ENCODE peak calls at places on chromosomes 7 and 10, in eight cellular contexts. R is cardiac muscle cell; D is CD4-positive, alpha-beta memory T cell; W is tibial nerve; F is transverse colon; L is heart right ventricle; G is GM23248; Z is astrocyte. Y is an unnamed sample. For H3K9me3, the result is how much of the 10 kb centered on the place peaks cover.

GRCh38 chr10:102312683-102313082 is 67.4 kb downstream of the GBF1 start:
- DNase-seq in R (no peak), D (no peak), W (no peak), F (no peak), L (no peak), G (peak), Z (peak), Y (no peak)

GRCh38 chr7:50706469-50706937 is 76.2 kb downstream of the GRB10 start:
- DNase-seq in R (no peak), D (no peak), W (no peak), F (no peak), L (no peak), G (peak), Z (no peak), Y (no peak)

GRCh38 chr7:103941978-103942377 is 47.5 kb downstream of the RELN start:
- DNase-seq in R (no peak), D (no peak), W (no peak), F (no peak), L (no peak), G (no peak), Z (no peak), Y (no peak)

GRCh38 chr7:135536160-135536559 is 21.6 kb upstream of the NUP205 start:
- DNase-seq in R (no peak), D (no peak), W (no peak), F (no peak), L (no peak), G (peak), Z (peak), Y (no peak)

GRCh38 chr7:30369879-30370278 is 85.5 kb downstream of the ZNRF2 start:
- DNase-seq in R (no peak), D (no peak), W (no peak), F (no peak), L (no peak), G (peak), Z (no peak), Y (no peak)

GRCh38 chr10:52782554-52782953 is 10.0 kb upstream of the MBL2 start:
- DNase-seq in R (no peak), D (no peak), W (no peak), F (no peak), L (no peak), G (no peak), Z (no peak), Y (no peak)

GRCh38 chr10:1190052-1190395 is 133.8 kb downstream of the WDR37 start:
- DNase-seq in R (no peak), D (no peak), W (no peak), F (no peak), L (no peak), G (no peak), Z (no peak), Y (no peak)

GRCh38 chr7:66138994-66139752 is 24.5 kb downstream of the CRCP start:
- DNase-seq in R (no peak), D (no peak), W (no peak), F (no peak), L (no peak), G (peak), Z (peak), Y (no peak)

GRCh38 chr10:78255796-78256638 is 222.4 kb downstream of the RPS24 start:
- DNase-seq in R (peak), D (no peak), W (no peak), F (peak), L (no peak), G (peak), Z (peak), Y (peak)

GRCh38 chr7:138865843-138866242 is 67.8 kb upstream of the ATP6V0A4 start:
- DNase-seq in R (no peak), D (peak), W (no peak), F (no peak), L (no peak), G (no peak), Z (no peak), Y (no peak)

GRCh38 chr7:47253650-47254080 is 328.2 kb downstream of the TNS3 start:
- DNase-seq in R (peak), D (no peak), W (no peak), F (peak), L (peak), G (peak), Z (peak), Y (no peak)

GRCh38 chr7:151243411-151244155 is 4.9 kb downstream of the SMARCD3 start:
- DNase-seq in R (no peak), D (peak), W (no peak), F (no peak), L (no peak), G (no peak), Z (no peak), Y (no peak)

GRCh38 chr7:23467281-23467680 is 3.0 kb downstream of the IGF2BP3 start:
- DNase-seq in R (peak), D (no peak), W (no peak), F (no peak), L (no peak), G (peak), Z (no peak), Y (no peak)

DNA sequence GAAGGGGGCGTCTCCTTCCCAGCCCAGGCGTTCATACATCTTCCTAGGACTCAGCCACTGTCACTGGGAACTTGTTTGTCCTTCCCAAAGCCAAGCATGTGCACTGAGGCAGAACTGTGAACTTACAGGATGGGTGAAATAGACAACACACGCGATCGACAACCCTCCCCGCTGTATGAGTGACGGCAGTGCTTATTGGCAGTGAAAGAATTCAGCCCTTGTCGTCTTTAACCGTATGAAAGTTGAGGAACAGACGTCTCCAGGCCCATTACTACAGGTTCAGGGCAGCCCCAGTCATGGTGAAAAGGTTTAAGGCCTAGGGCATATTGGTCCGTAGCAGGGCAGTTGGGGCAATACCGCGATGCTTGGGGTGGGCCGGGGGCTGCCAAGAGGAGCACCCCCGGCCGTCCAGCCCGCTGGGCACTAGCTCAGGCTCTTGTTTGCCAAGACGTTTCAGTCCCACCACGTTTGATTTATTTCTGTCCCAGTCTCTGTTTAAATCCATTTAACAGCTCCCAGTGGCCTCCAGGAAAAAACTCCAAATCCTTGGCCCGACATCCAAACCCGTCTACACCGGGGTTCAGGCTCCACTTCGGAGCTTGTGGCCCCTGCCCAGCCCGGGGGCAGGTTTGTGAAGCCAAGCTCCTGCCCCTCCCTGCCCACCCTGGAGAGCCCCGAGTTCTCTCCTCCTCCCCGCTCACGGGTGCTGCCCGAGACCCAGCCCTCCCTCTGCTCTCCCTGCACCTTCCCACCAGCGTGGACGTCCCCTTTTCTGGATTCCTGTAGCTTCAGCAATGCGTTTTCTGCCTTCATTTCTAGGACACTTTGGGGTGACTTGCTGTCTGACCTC is 159.8 kb downstream of the DNAJB6 start:
- DNase-seq in R (no peak), D (no peak), W (no peak), F (no peak), L (no peak), G (no peak), Z (no peak), Y (no peak)
- H3K9me3 ChIP-seq in R (under half), D (under half), W (under half), F (under half), L (under half), G (under half), Z (under half), Y (under half)

DNA sequence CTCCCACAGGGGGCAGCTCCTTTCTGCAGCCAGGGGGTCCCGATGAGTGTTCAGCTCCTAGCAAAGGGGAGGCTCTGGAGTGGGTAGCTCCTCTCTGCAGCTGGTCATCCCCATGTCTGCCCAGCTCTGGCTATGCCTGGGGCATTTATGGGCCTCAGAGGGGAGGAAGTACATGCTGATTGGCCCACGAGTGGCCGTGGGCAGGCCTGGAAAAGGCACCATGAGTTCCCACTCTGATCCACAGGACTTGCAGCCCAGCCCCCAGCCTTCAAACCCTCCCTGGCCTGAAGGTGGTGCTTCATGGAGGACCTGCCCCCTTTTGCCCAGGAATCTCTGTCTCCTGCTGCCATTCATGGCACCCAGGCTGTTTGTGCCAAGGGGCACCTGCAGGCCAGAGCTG is 268.8 kb downstream of the DNAJB6 start:
- DNase-seq in R (no peak), D (no peak), W (no peak), F (no peak), L (no peak), G (no peak), Z (no peak), Y (no peak)
- H3K9me3 ChIP-seq in R (under half), D (under half), W (under half), F (under half), L (under half), G (under half), Z (under half), Y (under half)

DNA sequence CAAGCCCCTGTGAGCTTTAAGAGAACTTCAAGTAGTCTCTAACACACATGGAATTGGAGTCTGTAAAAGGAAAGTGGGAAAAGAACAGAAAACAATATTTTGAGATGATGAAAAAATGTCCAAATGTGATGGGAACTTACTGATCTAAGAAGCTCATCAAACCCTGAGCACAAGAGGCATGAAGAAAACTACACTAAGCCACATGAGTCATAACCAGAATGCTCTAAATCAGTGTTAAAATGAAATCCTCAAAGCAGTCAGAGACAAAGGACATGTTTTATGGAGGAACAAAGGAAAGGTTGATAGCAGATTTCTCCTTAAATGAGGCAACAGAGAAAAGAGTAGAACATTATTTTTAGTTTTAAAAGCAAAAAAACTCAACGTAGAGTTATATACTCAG is 37.2 kb downstream of the ZNF33A start:
- DNase-seq in R (no peak), D (no peak), W (no peak), F (no peak), L (no peak), G (peak), Z (no peak), Y (no peak)
- H3K9me3 ChIP-seq in R (under half), D (under half), W (under half), F (under half), L (under half), G (under half), Z (under half), Y (under half)

GRCh38 chr7:158458096-158458495 is 129.5 kb downstream of the PTPRN2 start:
- DNase-seq in R (no peak), D (no peak), W (no peak), F (no peak), L (no peak), G (no peak), Z (no peak), Y (no peak)

GRCh38 chr7:158458716-158459282 is 128.8 kb downstream of the PTPRN2 start:
- DNase-seq in R (no peak), D (no peak), W (no peak), F (no peak), L (no peak), G (no peak), Z (no peak), Y (no peak)

GRCh38 chr7:158461824-158462223 is 125.8 kb downstream of the PTPRN2 start:
- DNase-seq in R (no peak), D (no peak), W (no peak), F (no peak), L (no peak), G (no peak), Z (no peak), Y (no peak)

GRCh38 chr7:158463317-158463716 is 124.3 kb downstream of the PTPRN2 start:
- DNase-seq in R (no peak), D (no peak), W (no peak), F (no peak), L (no peak), G (no peak), Z (no peak), Y (no peak)

DNA sequence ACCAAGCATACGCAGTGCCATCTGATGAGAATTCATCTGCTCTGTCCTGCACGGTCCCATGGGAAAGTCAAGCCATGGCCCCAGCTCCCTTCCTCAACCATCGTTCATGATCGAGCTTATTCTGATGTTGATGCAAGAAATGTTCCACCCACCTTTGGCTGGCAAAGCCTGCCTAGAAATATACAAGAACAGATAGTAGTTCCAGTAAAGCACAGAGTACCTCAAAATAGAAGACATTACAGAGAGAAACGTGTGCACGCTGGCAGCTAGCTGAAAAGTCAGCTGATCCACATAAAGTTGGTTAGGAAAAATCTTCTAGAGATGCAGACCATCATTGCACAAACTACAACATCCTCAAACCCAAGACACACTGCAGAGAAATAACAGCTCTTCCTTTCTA is 127.0 kb downstream of the PTPRN2 start:
- DNase-seq in R (no peak), D (no peak), W (no peak), F (no peak), L (no peak), G (no peak), Z (no peak), Y (no peak)
- H3K9me3 ChIP-seq in R (under half), D (under half), W (under half), F (under half), L (under half), G (under half), Z (under half), Y (under half)

Y was measured in pancreas.